ENCODE peak calls at places on chromosomes 1 and 21, in nine cellular contexts. B is hepatocyte, D is HCT116, T is MM.1S, X is GM20000, Y is lower leg skin, L is brain microvascular endothelial cell, J is astrocyte of the cerebellum, G is IMR-90. W is an unnamed sample.

GRCh38 chr1:102886638-102887037 is 221.7 kb downstream of the COL11A1 start:
- DNase-seq in B (no peak), D (no peak), T (no peak), X (no peak), Y (no peak), L (no peak), J (no peak), G (no peak), W (no peak)

GRCh38 chr1:59494145-59494824 is 197.4 kb downstream of the FGGY start:
- DNase-seq in B (no peak), D (no peak), T (no peak), X (no peak), Y (no peak), L (no peak), J (no peak), G (no peak), W (peak)

GRCh38 chr1:172180886-172181285 is 239.6 kb upstream of the C1orf105 start:
- DNase-seq in B (peak), D (no peak), T (peak), X (peak), Y (peak), L (peak), J (no peak), G (peak), W (peak)

GRCh38 chr21:37564924-37565529 is 198.5 kb downstream of the DYRK1A start:
- DNase-seq in B (peak), D (no peak), T (no peak), X (no peak), Y (no peak), L (peak), J (no peak), G (peak), W (no peak)

GRCh38 chr1:15762546-15762945 is 4.0 kb downstream of the FBLIM1 start:
- DNase-seq in B (no peak), D (no peak), T (no peak), X (no peak), Y (no peak), L (no peak), J (no peak), G (no peak), W (no peak)

GRCh38 chr1:112956503-112957132 is 622 bp upstream of the SLC16A1 start:
- DNase-seq in B (peak), D (no peak), T (peak), X (no peak), Y (peak), L (peak), J (no peak), G (no peak), W (no peak)

GRCh38 chr1:19869929-19870328 is 12.3 kb upstream of the OTUD3 start:
- DNase-seq in B (peak), D (no peak), T (no peak), X (no peak), Y (no peak), L (peak), J (no peak), G (peak), W (peak)

GRCh38 chr1:48661726-48662483 is 114.8 kb downstream of the BEND5 start:
- DNase-seq in B (no peak), D (no peak), T (no peak), X (no peak), Y (no peak), L (no peak), J (no peak), G (no peak), W (no peak)

GRCh38 chr1:97145321-97145956 is 423.9 kb downstream of the PTBP2 start:
- DNase-seq in B (no peak), D (no peak), T (no peak), X (no peak), Y (no peak), L (peak), J (peak), G (peak), W (peak)

GRCh38 chr21:29075706-29076447 is 2.4 kb upstream of the CCT8 start:
- DNase-seq in B (no peak), D (peak), T (no peak), X (no peak), Y (no peak), L (no peak), J (no peak), G (peak), W (no peak)

DNA sequence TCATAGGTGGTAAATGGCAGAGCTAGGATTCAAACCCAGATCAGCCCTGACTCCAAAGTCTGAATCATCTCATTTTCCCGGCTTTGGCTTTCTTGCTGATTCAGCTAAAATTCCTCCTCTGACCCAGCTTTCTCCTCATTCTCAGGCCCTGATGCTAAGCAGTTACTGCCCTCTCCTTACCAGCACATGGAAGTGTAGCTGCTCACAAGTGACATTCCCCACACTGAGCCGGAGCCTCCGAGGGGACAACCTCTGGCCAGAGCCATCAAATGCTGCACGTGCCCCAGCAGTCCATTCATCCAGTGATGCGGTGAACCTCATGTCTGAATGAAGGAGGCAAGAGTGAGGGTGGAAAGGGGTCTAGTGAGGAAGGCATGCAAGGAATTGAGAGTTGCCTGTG is 11.1 kb downstream of the ITGA10 start:
- DNase-seq in B (no peak), D (no peak), T (no peak), X (no peak), Y (no peak), L (no peak), J (no peak), G (no peak), W (no peak)
- TF ChIP-seq CTCF in B (no peak), D (no peak), T (no peak), X (no peak), Y (no peak), L (no peak), J (no peak), G (no peak), W (no peak)

GRCh38 chr1:212920895-212921294 is 29.4 kb upstream of the VASH2 start:
- DNase-seq in B (no peak), D (no peak), T (no peak), X (peak), Y (no peak), L (no peak), J (no peak), G (no peak), W (no peak)
- TF ChIP-seq CTCF in B (peak), D (peak), T (peak), X (peak), Y (no peak), L (peak), J (peak), G (peak), W (peak)

DNA sequence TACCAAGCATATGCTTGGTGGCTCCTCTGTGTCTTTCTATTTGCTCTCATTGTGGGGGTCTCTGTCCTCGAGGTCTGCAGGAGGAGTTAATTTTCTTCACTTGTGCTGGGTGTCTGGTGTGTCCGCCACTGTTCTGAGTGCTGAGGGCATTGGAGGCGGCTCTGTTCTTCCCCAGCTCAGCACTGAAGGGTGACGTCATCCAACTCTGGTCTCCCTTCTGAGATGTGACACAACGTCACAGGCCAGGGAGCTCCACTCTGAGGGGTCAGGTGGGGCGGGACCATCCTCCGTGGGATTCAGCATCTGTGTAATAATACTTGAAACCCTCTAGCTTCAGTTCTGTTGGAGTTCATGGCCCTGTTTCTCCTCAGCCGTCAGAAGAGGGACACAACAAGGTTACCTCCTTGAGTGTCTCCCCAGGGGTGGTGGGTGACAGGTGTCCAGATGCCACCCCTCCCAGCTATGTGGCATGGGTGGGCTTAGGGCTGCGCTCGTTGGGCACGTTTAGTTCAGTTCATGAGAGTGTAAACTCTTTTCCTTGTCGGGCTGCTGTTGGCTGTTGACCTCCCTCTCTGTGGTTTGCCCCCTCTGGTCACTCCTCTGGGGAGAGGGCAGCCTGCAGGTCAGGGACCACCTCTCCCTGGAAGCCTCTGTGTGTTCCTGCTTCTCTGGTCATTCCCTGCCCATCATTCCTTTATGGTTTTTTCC is 3.1 kb downstream of the IBA57 start:
- DNase-seq in B (no peak), D (no peak), T (no peak), X (no peak), Y (no peak), L (no peak), J (no peak), G (no peak), W (no peak)
- TF ChIP-seq CTCF in B (no peak), D (no peak), T (no peak), X (no peak), Y (no peak), L (no peak), J (no peak), G (no peak), W (no peak)

GRCh38 chr21:26843912-26844257 is 1.3 kb downstream of the ADAMTS1 start:
- DNase-seq in B (peak), D (no peak), T (peak), X (no peak), Y (no peak), L (peak), J (peak), G (peak), W (peak)

GRCh38 chr21:26845066-26845749 is at the start of gene ADAMTS1:
- DNase-seq in B (peak), D (no peak), T (peak), X (no peak), Y (peak), L (peak), J (peak), G (peak), W (peak)

GRCh38 chr21:26845750-26846035 is 484 bp upstream of the ADAMTS1 start:
- DNase-seq in B (no peak), D (no peak), T (no peak), X (no peak), Y (no peak), L (no peak), J (no peak), G (no peak), W (peak)

GRCh38 chr21:26842976-26843911 is 2.0 kb downstream of the ADAMTS1 start:
- DNase-seq in B (peak), D (no peak), T (peak), X (no peak), Y (peak), L (peak), J (peak), G (peak), W (peak)

DNA sequence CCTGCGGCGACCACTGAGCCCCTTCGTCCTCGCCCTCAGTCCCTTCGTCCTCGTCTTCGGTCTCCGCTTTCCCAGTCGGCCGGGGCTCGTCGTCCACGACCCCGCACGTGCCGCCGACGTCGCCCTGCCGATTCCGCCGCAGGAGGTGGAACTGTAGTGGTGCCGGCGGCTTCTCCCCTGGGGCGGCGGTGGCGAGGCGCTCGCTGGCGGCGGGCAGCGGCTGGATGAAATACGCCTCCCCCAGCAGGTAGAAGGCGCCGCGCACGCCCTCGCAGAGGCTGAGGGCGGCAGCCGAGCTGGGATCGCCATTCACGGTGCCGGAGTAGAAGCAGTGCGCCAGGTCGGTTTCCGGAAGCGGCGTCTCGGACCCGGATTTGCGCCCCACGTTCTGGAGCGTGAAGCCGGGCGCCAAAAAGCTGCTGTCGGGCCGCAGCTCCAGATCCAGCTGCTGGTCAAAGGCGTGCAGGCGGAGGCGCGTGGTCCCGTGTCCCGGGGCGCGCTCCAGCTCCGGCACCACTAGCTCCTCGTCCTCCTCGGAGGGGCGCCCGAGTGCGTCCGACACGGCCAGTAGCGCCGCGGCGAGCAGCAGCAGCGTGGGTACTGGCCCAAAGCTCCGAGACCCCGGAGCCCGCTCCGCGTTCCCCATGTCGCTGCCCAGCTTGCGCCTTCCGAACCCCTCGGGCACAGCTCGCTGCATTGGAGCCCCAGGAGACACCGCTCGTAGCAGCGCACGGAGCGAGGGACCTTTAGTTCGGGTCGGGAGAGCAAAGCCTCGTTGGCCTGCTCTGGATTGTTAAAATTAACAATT is 747 bp downstream of the ADAMTS1 start:
- DNase-seq in B (peak), D (no peak), T (peak), X (no peak), Y (peak), L (peak), J (no peak), G (peak), W (peak)
- TF ChIP-seq CTCF in B (no peak), D (no peak), T (peak), X (no peak), Y (no peak), L (no peak), J (no peak), G (no peak), W (peak)

GRCh38 chr1:119007672-119008482 is 19.7 kb upstream of the TBX15 start:
- DNase-seq in B (no peak), D (no peak), T (no peak), X (peak), Y (peak), L (no peak), J (no peak), G (no peak), W (no peak)

GRCh38 chr1:119009300-119009660 is 21.1 kb upstream of the TBX15 start:
- DNase-seq in B (no peak), D (no peak), T (no peak), X (no peak), Y (no peak), L (no peak), J (no peak), G (no peak), W (no peak)

GRCh38 chr1:119010201-119010600 is 22.1 kb upstream of the TBX15 start:
- DNase-seq in B (no peak), D (no peak), T (no peak), X (no peak), Y (no peak), L (peak), J (no peak), G (peak), W (peak)

GRCh38 chr1:119007343-119007671 is 19.2 kb upstream of the TBX15 start:
- DNase-seq in B (no peak), D (no peak), T (no peak), X (peak), Y (peak), L (no peak), J (no peak), G (no peak), W (no peak)

DNA sequence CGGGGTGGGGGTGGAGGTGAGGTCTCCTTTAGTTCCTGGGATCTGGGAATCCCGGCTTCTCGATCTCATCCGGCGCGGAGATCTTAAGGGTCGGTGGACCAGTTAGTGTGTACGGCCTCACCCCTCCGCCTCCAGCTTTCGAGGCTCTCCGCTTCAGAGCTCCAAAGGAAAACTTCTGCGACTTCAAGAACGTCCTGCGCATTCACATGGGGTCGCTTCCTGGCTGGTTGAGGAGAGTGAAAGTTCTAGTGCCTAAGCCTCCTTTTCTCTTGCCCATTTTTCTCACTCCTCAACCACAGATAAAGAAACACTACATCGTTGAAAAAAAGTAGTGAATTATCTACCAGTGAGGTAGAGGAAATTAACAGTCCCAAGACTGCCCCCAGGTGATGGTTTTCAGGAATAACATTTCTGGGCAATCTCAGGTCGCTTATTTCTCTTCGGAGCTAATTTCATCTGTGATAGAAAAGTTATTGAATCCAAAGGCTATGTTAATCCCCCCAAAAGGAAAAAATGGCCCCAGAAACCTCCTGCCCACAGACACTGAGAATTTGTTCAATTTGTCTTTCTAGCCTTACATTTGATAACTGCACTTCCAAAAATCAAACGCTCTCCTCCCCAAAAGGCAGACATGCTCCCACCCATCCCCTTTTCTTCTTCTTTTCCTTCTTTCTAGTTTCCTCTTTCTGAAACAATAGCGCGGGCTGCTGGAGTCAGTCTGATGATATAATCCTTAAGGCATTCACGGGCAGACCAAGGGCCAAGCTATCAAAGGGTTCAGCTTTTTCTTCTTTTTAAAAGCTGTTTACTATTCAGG is 20.5 kb upstream of the TBX15 start:
- DNase-seq in B (peak), D (peak), T (peak), X (peak), Y (peak), L (peak), J (peak), G (peak), W (peak)
- TF ChIP-seq CTCF in B (peak), D (peak), T (peak), X (peak), Y (no peak), L (peak), J (peak), G (peak), W (peak)

DNA sequence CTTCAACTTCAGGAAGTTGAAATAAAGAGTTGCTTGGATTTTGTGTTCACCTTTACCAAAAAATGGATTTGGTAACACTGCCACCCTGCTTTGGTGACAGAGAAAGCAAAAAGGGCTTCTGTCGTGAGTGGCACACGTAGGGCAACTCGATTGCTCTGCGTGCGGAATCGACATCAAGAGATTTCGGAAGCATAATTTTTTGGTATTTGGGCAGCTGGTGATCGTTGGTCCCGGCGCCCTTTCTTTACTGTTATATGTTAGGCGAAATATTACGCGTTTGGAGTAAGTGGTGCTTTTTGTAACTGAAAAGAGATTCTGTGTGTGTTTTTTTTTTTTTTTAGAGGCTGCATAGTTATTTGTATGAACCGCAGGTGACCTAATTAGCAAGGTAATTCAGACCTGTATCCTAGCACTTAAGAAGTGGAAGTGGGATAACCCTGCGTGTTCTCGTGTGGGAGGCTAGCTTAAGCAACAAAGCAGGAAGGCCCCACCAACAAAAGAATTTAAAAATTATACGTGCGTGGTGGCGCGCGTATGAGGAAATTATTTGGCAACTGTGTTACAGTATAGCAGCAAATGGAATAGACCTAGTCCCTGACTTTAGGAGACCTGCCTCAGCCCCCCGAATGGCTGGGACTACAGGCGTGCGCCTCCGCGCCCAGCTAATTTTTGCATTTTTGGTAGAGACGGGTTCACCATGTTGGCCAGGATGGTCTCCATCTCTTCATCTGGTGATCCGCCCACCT is at the start of gene RNU11:
- DNase-seq in B (peak), D (peak), T (peak), X (peak), Y (peak), L (peak), J (peak), G (peak), W (peak)
- TF ChIP-seq CTCF in B (no peak), D (no peak), T (no peak), X (no peak), Y (no peak), L (no peak), J (peak), G (no peak), W (peak)

GRCh38 chr1:240487493-240487892 is 124.5 kb downstream of the GREM2 start:
- DNase-seq in B (no peak), D (no peak), T (no peak), X (no peak), Y (no peak), L (no peak), J (no peak), G (no peak), W (no peak)
- TF ChIP-seq CTCF in B (no peak), D (no peak), T (no peak), X (no peak), Y (no peak), L (peak), J (no peak), G (no peak), W (no peak)